ENCODE peak calls at places on chromosomes 1 and 21, in seven cellular contexts. Q is fibroblast of the aortic adventitia; Y is stimulated activated CD4-positive, alpha-beta T cell treated with anti-CD3 and anti-CD28 coated beads, Interleukin-1b, Interleukin-23, amount 100 ng/mL, for 24 hours; P is mesenchymal stem cell; F is AG04450; X is iPS-NIHi11; G is activated CD4-positive, alpha-beta T cell treated with anti-CD3 and anti-CD28 coated beads, Interleukin-2, amount 50 U/mL, for 1 hour. S is an unnamed sample.
A peak's percentile ranks its signal among the peaks of the same experiment; 100 is the strongest.

GRCh38 chr1:54927475-54928240 is 40.7 kb upstream of the DHCR24 start:
- DNase-seq in G (no peak), Y (no peak), X (no peak), Q (peak; percentile 49), F (no peak), P (peak; percentile 59), S (no peak)

GRCh38 chr1:244989813-244990212 is 125.5 kb upstream of the HNRNPU start:
- DNase-seq in G (no peak), Y (no peak), P (peak; percentile 53), F (no peak), X (no peak), Q (peak; percentile 26), S (no peak)

GRCh38 chr1:44672254-44672955 is 1.9 kb downstream of the TMEM53 start:
- DNase-seq in P (peak; percentile 63), Q (peak; percentile 37), G (no peak), F (no peak), Y (no peak), X (no peak), S (no peak)

GRCh38 chr21:41901099-41901498 is 22.0 kb upstream of the PRDM15 start:
- DNase-seq in F (no peak), Q (no peak), P (no peak), G (no peak), X (no peak), Y (peak; percentile 29), S (no peak)

GRCh38 chr21:38311091-38311490 is 54.3 kb downstream of the KCNJ15 start:
- DNase-seq in Q (no peak), X (no peak), F (no peak), P (no peak), G (no peak), Y (no peak), S (no peak)

GRCh38 chr1:101929343-101929742 is 67.4 kb downstream of the OLFM3 start:
- DNase-seq in Q (no peak), X (no peak), Y (no peak), G (no peak), F (no peak), P (no peak), S (no peak)

GRCh38 chr1:96366516-96366915 is 355.1 kb upstream of the PTBP2 start:
- DNase-seq in F (no peak), P (peak; percentile 42), Y (no peak), X (no peak), Q (peak; percentile 15), G (no peak), S (no peak)

GRCh38 chr1:8858888-8859706 is 19.4 kb downstream of the ENO1 start:
- DNase-seq in P (peak; percentile 80), X (peak; percentile 55), Q (peak; percentile 78), F (no peak), G (peak; percentile 48), Y (no peak), S (peak; percentile 47)

GRCh38 chr1:68321084-68321685 is 88.9 kb upstream of the WLS start:
- DNase-seq in Y (no peak), Q (peak; percentile 69), X (peak; percentile 58), P (peak; percentile 67), G (no peak), F (no peak), S (peak; percentile 73)

GRCh38 chr1:96388421-96389310 is 332.9 kb upstream of the PTBP2 start:
- DNase-seq in Q (peak; percentile 60), F (peak; percentile 45), X (no peak), G (no peak), P (peak; percentile 64), Y (no peak), S (no peak)

GRCh38 chr1:225114354-225114995 is 185.0 kb downstream of the DNAH14 start:
- DNase-seq in Y (no peak), Q (no peak), G (no peak), P (peak; percentile 7), F (no peak), X (no peak), S (no peak)

GRCh38 chr1:67883069-67883468 is 49.8 kb upstream of the GNG12 start:
- DNase-seq in X (no peak), Y (no peak), P (no peak), G (no peak), Q (peak; percentile 86), F (no peak), S (no peak)

GRCh38 chr1:171743014-171743870 is 1.4 kb upstream of the VAMP4 start:
- DNase-seq in X (no peak), Y (no peak), Q (peak; percentile 87), G (no peak), P (peak; percentile 77), F (peak; percentile 49), S (no peak)

GRCh38 chr21:42113926-42114409 is 42.9 kb downstream of the UMODL1 start:
- DNase-seq in Y (no peak), G (no peak), P (peak; percentile 24), X (no peak), F (no peak), Q (no peak), S (no peak)

GRCh38 chr1:178284059-178284458 is 190.2 kb downstream of the RASAL2 start:
- DNase-seq in X (no peak), P (peak; percentile 19), F (no peak), G (no peak), Q (no peak), Y (no peak), S (no peak)

GRCh38 chr1:54811739-54812655 is 10.9 kb upstream of the TTC22 start:
- DNase-seq in P (no peak), G (no peak), F (no peak), X (no peak), Y (no peak), Q (no peak), S (no peak)

GRCh38 chr1:160520999-160521398 is 2.1 kb downstream of the SLAMF6 start:
- DNase-seq in F (no peak), G (no peak), Y (no peak), P (no peak), X (no peak), Q (no peak), S (no peak)

GRCh38 chr1:80218112-80218511 is 1211.6 kb upstream of the ADGRL4 start:
- DNase-seq in G (no peak), Y (no peak), F (peak; percentile 11), P (peak; percentile 70), Q (peak; percentile 68), X (peak; percentile 38), S (no peak)

GRCh38 chr1:19073311-19074186 is 117.1 kb upstream of the IFFO2 start:
- DNase-seq in Q (no peak), P (no peak), G (no peak), Y (no peak), X (no peak), F (no peak), S (no peak)

GRCh38 chr1:90475623-90476022 is 241.5 kb downstream of the BARHL2 start:
- DNase-seq in Q (peak; percentile 6), Y (no peak), G (no peak), F (no peak), X (no peak), P (no peak), S (no peak)

S was measured in WTC11.